ENCODE peak calls at places on chromosome 6, in four cellular contexts. D is activated effector memory CD4-positive, alpha-beta T cell treated with Interleukin-2 at 50 U/mL for 16 hours; W is GM04504; X is naive B cell. F is an unnamed sample.

GRCh38 chr6:113694278-113695077 is 162.7 kb upstream of the MARCKS start:
- DNase-seq in D (no peak), X (no peak), W (peak; percentile 41), F (no peak)

GRCh38 chr6:119442776-119443184 is 93.2 kb upstream of the MAN1A1 start:
- DNase-seq in X (peak; percentile 61), W (no peak), D (no peak), F (no peak)

GRCh38 chr6:95948324-95948723 is 67.5 kb upstream of the FUT9 start:
- DNase-seq in X (no peak), W (no peak), D (no peak), F (no peak)

GRCh38 chr6:15297895-15298590 is 52.2 kb downstream of the JARID2 start:
- DNase-seq in D (no peak), X (no peak), W (no peak), F (no peak)

GRCh38 chr6:130303436-130303835 is 62.4 kb upstream of the TMEM200A start:
- DNase-seq in X (no peak), D (no peak), W (peak; percentile 44), F (no peak)

GRCh38 chr6:7463785-7464184 is 74.2 kb downstream of the RIOK1 start:
- DNase-seq in X (no peak), W (no peak), D (no peak), F (no peak)

GRCh38 chr6:117483004-117483644 is 650 bp downstream of the DCBLD1 start:
- DNase-seq in X (peak; percentile 8), D (no peak), W (peak; percentile 25), F (no peak)

GRCh38 chr6:150373260-150373701 is 4.5 kb downstream of the IYD start:
- DNase-seq in D (no peak), X (no peak), W (peak; percentile 44), F (no peak)

GRCh38 chr6:137269803-137270202 is 50.6 kb upstream of the IFNGR1 start:
- DNase-seq in W (no peak), X (no peak), D (no peak), F (no peak)

GRCh38 chr6:98808522-98809210 is 25.7 kb upstream of the POU3F2 start:
- DNase-seq in D (no peak), X (no peak), W (no peak), F (no peak)

GRCh38 chr6:26233608-26234420 is 131.2 kb upstream of the BTN3A2 start:
- DNase-seq in W (no peak), X (peak; percentile 72), D (peak; percentile 64), F (no peak)

GRCh38 chr6:131979515-131980337 is 28.6 kb upstream of the CCN2 start:
- DNase-seq in X (no peak), W (peak; percentile 56), D (no peak), F (peak; percentile 93)

GRCh38 chr6:119034827-119035458 is 43.5 kb downstream of the FAM184A start:
- DNase-seq in W (no peak), X (no peak), D (no peak), F (no peak)

GRCh38 chr6:83114164-83114563 is 46.7 kb downstream of the DOP1A start:
- DNase-seq in D (no peak), X (no peak), W (no peak), F (no peak)

GRCh38 chr6:46637145-46637544 is 15.5 kb downstream of the CYP39A1 start:
- DNase-seq in X (no peak), W (peak; percentile 81), D (no peak), F (no peak)

GRCh38 chr6:134358320-134358719 is 40.4 kb upstream of the SGK1 start:
- DNase-seq in D (no peak), X (no peak), W (no peak), F (peak; percentile 77)

GRCh38 chr6:145699462-145699861 is 35.9 kb downstream of the EPM2A start:
- DNase-seq in W (no peak), D (no peak), X (no peak), F (peak; percentile 69)

GRCh38 chr6:160979063-160979708 is 12.4 kb upstream of the MAP3K4 start:
- DNase-seq in D (no peak), X (no peak), W (no peak), F (no peak)

GRCh38 chr6:29589423-29590048 is 4.6 kb downstream of the OR2H2 start:
- DNase-seq in X (peak; percentile 47), D (peak; percentile 15), W (peak; percentile 9), F (peak; percentile 10)

GRCh38 chr6:166586424-166587156 is at the start of gene RAMACL:
- DNase-seq in W (no peak), X (peak; percentile 60), D (no peak), F (no peak)

GRCh38 chr6:75278474-75279077 is 6.0 kb downstream of the TMEM30A start:
- DNase-seq in X (no peak), W (no peak), D (no peak), F (no peak)

GRCh38 chr6:41470341-41471063 is 75.7 kb upstream of the FOXP4 start:
- DNase-seq in X (no peak), W (no peak), D (no peak), F (no peak)

GRCh38 chr6:105992315-105992961 is 93.7 kb upstream of the PRDM1 start:
- DNase-seq in X (peak; percentile 90), D (peak; percentile 87), W (no peak), F (no peak)

GRCh38 chr6:21539621-21540100 is 53.9 kb upstream of the SOX4 start:
- DNase-seq in X (no peak), D (no peak), W (no peak), F (no peak)

GRCh38 chr6:87289571-87289970 is 32.8 kb upstream of the SMIM8 start:
- DNase-seq in D (no peak), X (no peak), W (no peak), F (no peak)

GRCh38 chr6:85490516-85491248 is 40.8 kb downstream of the NT5E start:
- DNase-seq in X (no peak), D (no peak), W (no peak), F (no peak)

GRCh38 chr6:81689580-81689979 is 62.9 kb downstream of the TENT5A start:
- DNase-seq in D (no peak), X (no peak), W (no peak), F (no peak)

GRCh38 chr6:134835998-134836397 is 113.9 kb downstream of the ALDH8A1 start:
- DNase-seq in D (no peak), W (no peak), X (no peak), F (no peak)

GRCh38 chr6:164845773-164846172 is 463.6 kb downstream of the C6orf118 start:
- DNase-seq in X (no peak), D (no peak), W (no peak), F (no peak)

GRCh38 chr6:100475554-100476325 is 11.0 kb upstream of the SIM1 start:
- DNase-seq in X (no peak), W (no peak), D (no peak), F (no peak)

GRCh38 chr6:80440496-80441160 is 334.2 kb downstream of the BCKDHB start:
- DNase-seq in W (no peak), X (no peak), D (no peak), F (no peak)

GRCh38 chr6:91181416-91181815 is 594.5 kb upstream of the MAP3K7 start:
- DNase-seq in W (no peak), X (no peak), D (no peak), F (no peak)

GRCh38 chr6:86619428-86619827 is 317.9 kb upstream of the HTR1E start:
- DNase-seq in W (no peak), D (no peak), X (no peak), F (no peak)

GRCh38 chr6:106556368-106556960 is 72.8 kb downstream of the RTN4IP1 start:
- DNase-seq in D (no peak), W (no peak), X (peak; percentile 34), F (no peak)

GRCh38 chr6:137820952-137821351 is 46.1 kb upstream of the TNFAIP3 start:
- DNase-seq in D (no peak), X (no peak), W (no peak), F (no peak)